ENCODE peak calls at places on chromosomes 16 and 17, in four cellular contexts. P is ovary, Q is stomach, W is adrenal gland. S is an unnamed sample.
A peak's percentile ranks its signal among the peaks of the same experiment; 100 is the strongest.

GRCh38 chr17:79026345-79027273 is 2.6 kb downstream of the C1QTNF1 start:
- DNase-seq in Q (peak; percentile 24), P (peak; percentile 71), W (peak; percentile 70), S (peak; percentile 60)

GRCh38 chr17:40718904-40719303 is 15.4 kb upstream of the KRT24 start:
- DNase-seq in Q (no peak), P (no peak), W (no peak), S (no peak)

GRCh38 chr16:62256406-62256805 is 220.2 kb upstream of the CDH8 start:
- DNase-seq in W (no peak), P (no peak), Q (no peak), S (no peak)

GRCh38 chr17:49624896-49625295 is 49.2 kb downstream of the NXPH3 start:
- DNase-seq in Q (no peak), P (no peak), W (peak; percentile 38), S (no peak)

GRCh38 chr16:23500212-23500865 is 10.0 kb downstream of the GGA2 start:
- DNase-seq in W (no peak), P (no peak), Q (peak; percentile 43), S (no peak)

GRCh38 chr17:1438593-1439083 is 17.4 kb downstream of the CRK start:
- DNase-seq in P (no peak), Q (no peak), W (peak; percentile 51), S (no peak)

GRCh38 chr16:56625140-56625942 is at the start of gene MT1E:
- DNase-seq in P (peak; percentile 79), W (peak; percentile 73), Q (peak; percentile 93), S (peak; percentile 90)

GRCh38 chr17:21297026-21297520 is 12.6 kb downstream of the MAP2K3 start:
- DNase-seq in W (no peak), P (peak; percentile 23), Q (no peak), S (no peak)

GRCh38 chr17:43360376-43360738 is 38.4 kb upstream of the ARL4D start:
- DNase-seq in Q (peak; percentile 59), P (peak; percentile 76), W (peak; percentile 79), S (peak; percentile 34)

GRCh38 chr17:39231587-39232551 is 6.1 kb upstream of the STAC2 start:
- DNase-seq in W (no peak), P (no peak), Q (peak; percentile 49), S (no peak)

GRCh38 chr16:73750639-73751038 is 546.0 kb upstream of the PSMD7 start:
- DNase-seq in W (no peak), Q (no peak), P (no peak), S (no peak)

GRCh38 chr16:64459821-64460220 is 662.0 kb downstream of the CDH11 start:
- DNase-seq in W (peak; percentile 21), P (no peak), Q (peak; percentile 25), S (peak; percentile 40)

GRCh38 chr17:80892019-80892855 is 99.4 kb upstream of the CHMP6 start:
- DNase-seq in W (peak; percentile 88), P (peak; percentile 35), Q (no peak), S (peak; percentile 69)
- TF ChIP-seq POLR2A in W (no peak), P (no peak), Q (no peak), S (no peak)

GRCh38 chr17:19867094-19867653 is 562 bp downstream of the ULK2 start:
- DNase-seq in W (peak; percentile 74), Q (peak; percentile 70), P (no peak), S (peak; percentile 67)
- TF ChIP-seq CTCF in W (no peak), Q (peak; percentile 7), P (no peak), S (peak; percentile 29)

GRCh38 chr17:81020767-81021497 is 14.0 kb upstream of the BAIAP2 start:
- DNase-seq in Q (no peak), P (no peak), W (peak; percentile 58), S (peak; percentile 83)
- TF ChIP-seq POLR2A in Q (no peak), P (no peak), W (no peak), S (no peak)

GRCh38 chr16:53541326-53541725 is 38.3 kb upstream of the AKTIP start:
- DNase-seq in Q (no peak), P (no peak), W (no peak), S (no peak)

GRCh38 chr16:53534206-53534605 is 31.2 kb upstream of the AKTIP start:
- DNase-seq in P (no peak), Q (no peak), W (no peak), S (no peak)

GRCh38 chr16:53542283-53542682 is 39.3 kb upstream of the AKTIP start:
- DNase-seq in W (no peak), Q (no peak), P (no peak), S (no peak)

GRCh38 chr16:53537591-53537990 is 34.6 kb upstream of the AKTIP start:
- DNase-seq in Q (no peak), P (no peak), W (no peak), S (no peak)
- TF ChIP-seq CTCF in Q (no peak), P (no peak), W (no peak), S (no peak)

GRCh38 chr17:29930399-29931010 is 477 bp upstream of the SSH2 start:
- DNase-seq in Q (no peak), P (no peak), W (no peak), S (no peak)

GRCh38 chr17:29927546-29927945 is 2.5 kb downstream of the SSH2 start:
- DNase-seq in W (no peak), P (no peak), Q (no peak), S (no peak)

GRCh38 chr17:29931253-29931932 is 1.4 kb upstream of the SSH2 start:
- DNase-seq in P (peak; percentile 64), W (peak; percentile 66), Q (peak; percentile 69), S (peak; percentile 66)

GRCh38 chr17:29929006-29929543 is 953 bp downstream of the SSH2 start:
- DNase-seq in P (no peak), Q (peak; percentile 43), W (peak; percentile 14), S (no peak)

GRCh38 chr17:29929544-29930398 is at the start of gene SSH2:
- DNase-seq in W (peak; percentile 86), P (peak; percentile 77), Q (peak; percentile 93), S (peak; percentile 88)
- TF ChIP-seq POLR2A in W (peak; percentile 26), P (no peak), Q (no peak), S (no peak)

GRCh38 chr17:60421273-60422161 is 772 bp upstream of the CHCT1 start:
- DNase-seq in W (peak; percentile 76), P (peak; percentile 70), Q (peak; percentile 74), S (peak; percentile 66)
- TF ChIP-seq CTCF in W (peak; percentile 77), P (peak; percentile 90), Q (peak; percentile 91), S (peak; percentile 90)

GRCh38 chr16:69486272-69486671 is 61.9 kb downstream of the CYB5B start:
- DNase-seq in P (no peak), Q (no peak), W (no peak), S (no peak)

GRCh38 chr16:69483611-69484010 is 59.2 kb downstream of the CYB5B start:
- DNase-seq in W (no peak), Q (no peak), P (no peak), S (no peak)

GRCh38 chr16:69485361-69485760 is 60.9 kb downstream of the CYB5B start:
- DNase-seq in W (no peak), P (no peak), Q (no peak), S (no peak)

GRCh38 chr16:69486724-69487123 is 62.3 kb downstream of the CYB5B start:
- DNase-seq in P (no peak), Q (no peak), W (no peak), S (no peak)

GRCh38 chr16:69485816-69486215 is 61.4 kb downstream of the CYB5B start:
- DNase-seq in Q (no peak), P (no peak), W (no peak), S (no peak)
- TF ChIP-seq POLR2A in Q (no peak), P (no peak), W (no peak), S (no peak)

S was measured in heart left ventricle.